ENCODE peak calls at places on chromosomes 11 and 22, in five cellular contexts. V is fibroblast of lung, J is neuronal stem cell, N is neural progenitor cell, Y is HepG2. O is an unnamed sample.

GRCh38 chr11:72848846-72849466 is 34.7 kb downstream of the ATG16L2 start:
- DNase-seq in J (no peak), N (peak; percentile 59), Y (peak; percentile 29), V (peak; percentile 63), O (peak; percentile 64)

GRCh38 chr11:16561150-16561549 is 177.3 kb upstream of the C11orf58 start:
- DNase-seq in J (no peak), N (no peak), V (no peak), Y (no peak), O (no peak)

GRCh38 chr22:35648066-35649025 is at the start of gene APOL6:
- DNase-seq in Y (peak; percentile 76), V (peak; percentile 92), J (no peak), N (peak; percentile 34), O (peak; percentile 56)

GRCh38 chr11:105132716-105133511 is 6.7 kb downstream of the CARD18 start:
- DNase-seq in Y (peak; percentile 6), N (no peak), V (peak; percentile 86), J (no peak), O (no peak)

GRCh38 chr11:64485077-64485476 is 105.9 kb upstream of the SLC22A12 start:
- DNase-seq in N (no peak), Y (no peak), J (no peak), V (no peak), O (no peak)

GRCh38 chr22:48531108-48531507 is 1296.6 kb downstream of the BRD1 start:
- DNase-seq in Y (no peak), J (no peak), N (no peak), V (no peak), O (no peak)

GRCh38 chr11:14420223-14420622 is 61.2 kb upstream of the RRAS2 start:
- DNase-seq in Y (no peak), J (no peak), V (no peak), N (no peak), O (no peak)

GRCh38 chr11:107040447-107041444 is 22.5 kb upstream of the GUCY1A2 start:
- DNase-seq in J (no peak), V (peak; percentile 84), N (no peak), Y (no peak), O (no peak)

GRCh38 chr11:100832851-100833250 is 145.8 kb downstream of the ARHGAP42 start:
- DNase-seq in V (peak; percentile 16), Y (no peak), J (no peak), N (no peak), O (no peak)

GRCh38 chr11:111443640-111444039 is 64.6 kb upstream of the POU2AF1 start:
- DNase-seq in V (no peak), N (no peak), Y (no peak), J (no peak), O (peak; percentile 83)

GRCh38 chr11:134758342-134758931 is 346.4 kb upstream of the B3GAT1 start:
- DNase-seq in Y (no peak), N (no peak), J (no peak), V (no peak), O (no peak)

GRCh38 chr11:77090373-77091111 is 12.1 kb upstream of the OMP start:
- DNase-seq in V (no peak), Y (no peak), N (no peak), J (no peak), O (no peak)

GRCh38 chr11:34855754-34856095 is 60.5 kb downstream of the APIP start:
- DNase-seq in Y (no peak), V (no peak), N (no peak), J (no peak), O (no peak)

GRCh38 chr11:67998150-67999045 is 5.5 kb downstream of the UNC93B1 start:
- DNase-seq in J (no peak), Y (no peak), N (no peak), V (no peak), O (no peak)

GRCh38 chr22:44933829-44934735 is 75.7 kb downstream of the PHF21B start:
- DNase-seq in J (no peak), V (no peak), Y (no peak), N (no peak), O (no peak)

GRCh38 chr22:46769191-46769675 is 6.8 kb downstream of the TBC1D22A start:
- DNase-seq in J (no peak), V (no peak), Y (no peak), N (no peak), O (peak; percentile 77)

GRCh38 chr11:57604289-57605010 is 7.0 kb downstream of the SERPING1 start:
- DNase-seq in N (no peak), Y (no peak), J (no peak), V (peak; percentile 18), O (no peak)

GRCh38 chr11:10514713-10515112 is 26.3 kb downstream of the RNF141 start:
- DNase-seq in V (no peak), J (no peak), Y (no peak), N (no peak), O (no peak)

GRCh38 chr11:13339196-13340153 is 61.9 kb downstream of the BMAL1 start:
- DNase-seq in V (peak; percentile 99), N (no peak), J (no peak), Y (no peak), O (no peak)
- H3K9ac ChIP-seq in V (no peak overlapping the region), N (no peak overlapping the region), J (no peak overlapping the region), Y (no peak overlapping the region), O (no peak overlapping the region)

GRCh38 chr11:75602916-75603315 is 40.9 kb downstream of the SERPINH1 start:
- DNase-seq in Y (no peak), J (no peak), N (no peak), V (no peak), O (no peak)
- H3K27ac ChIP-seq in Y (no peak overlapping the region), J (no peak overlapping the region), N (no peak overlapping the region), V (no peak overlapping the region), O (no peak overlapping the region)

DNA sequence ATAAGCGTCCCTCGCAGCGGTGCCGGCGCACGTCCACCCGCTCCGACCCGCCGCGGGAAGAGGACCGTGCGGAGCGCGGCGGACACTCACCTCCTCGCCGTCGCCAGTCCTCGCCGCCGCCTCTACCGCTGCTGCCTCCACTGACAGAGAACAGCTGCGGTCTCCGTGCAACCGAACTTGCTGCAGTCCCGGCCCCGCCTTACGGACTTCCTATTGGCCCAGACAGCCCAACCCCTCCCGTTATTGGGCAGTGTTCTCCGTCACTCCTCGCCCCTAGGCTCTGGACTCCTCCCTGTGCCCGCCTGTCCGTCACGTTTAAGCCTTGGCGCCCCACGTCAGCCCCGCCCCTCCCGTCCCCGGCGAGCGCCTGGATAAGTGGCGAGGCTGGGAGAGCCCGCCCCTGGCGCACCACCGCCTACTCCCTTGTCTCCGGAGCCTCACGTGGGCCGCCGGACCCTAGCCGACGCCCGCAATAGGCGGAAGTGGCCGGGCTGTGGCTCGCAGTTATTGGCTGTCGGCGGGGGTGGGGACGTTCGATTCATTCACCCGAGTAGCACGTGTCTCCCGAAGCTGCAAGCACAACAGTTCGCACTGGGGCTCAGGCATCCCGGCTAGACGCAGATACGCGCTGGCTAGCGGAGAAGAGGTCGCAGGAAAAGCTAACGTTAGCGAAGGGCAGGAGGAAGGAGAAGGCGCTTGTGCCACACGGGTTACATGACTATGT is at the start of gene PC:
- DNase-seq in J (peak; percentile 100), N (peak; percentile 100), V (peak; percentile 100), Y (peak; percentile 98), O (no peak)
- H3K9ac ChIP-seq in J (peak within 1 kb of the TSS; percentile 97), N (peak within 1 kb of the TSS; percentile 21), V (peak within 1 kb of the TSS; percentile 58), Y (peak within 1 kb of the TSS; percentile 55), O (no peak within 1 kb of the TSS)

GRCh38 chr11:85740464-85741400 is 54.7 kb upstream of the CCDC89 start:
- DNase-seq in N (peak; percentile 43), J (no peak), V (no peak), Y (no peak), O (no peak)

GRCh38 chr11:85746640-85747039 is 60.6 kb upstream of the CCDC89 start:
- DNase-seq in Y (no peak), J (no peak), N (no peak), V (no peak), O (no peak)

GRCh38 chr11:85742348-85742747 is 56.4 kb upstream of the CCDC89 start:
- DNase-seq in J (no peak), V (no peak), N (no peak), Y (no peak), O (no peak)

GRCh38 chr11:85745626-85746025 is 59.6 kb upstream of the CCDC89 start:
- DNase-seq in Y (no peak), V (no peak), J (no peak), N (no peak), O (no peak)

GRCh38 chr11:85742873-85743275 is 56.9 kb upstream of the CCDC89 start:
- DNase-seq in Y (no peak), N (no peak), J (no peak), V (no peak), O (no peak)
- H3K27ac ChIP-seq in Y (no peak overlapping the region), N (no peak overlapping the region), J (no peak overlapping the region), V (no peak overlapping the region), O (no peak overlapping the region)

GRCh38 chr11:87143663-87144062 is 105.9 kb downstream of the TMEM135 start:
- DNase-seq in N (no peak), V (no peak), J (no peak), Y (no peak), O (no peak)
- H3K9ac ChIP-seq in N (no peak overlapping the region), V (no peak overlapping the region), J (no peak overlapping the region), Y (no peak overlapping the region), O (no peak overlapping the region)

GRCh38 chr11:130523609-130524008 is 75.2 kb downstream of the ADAMTS15 start:
- DNase-seq in J (no peak), V (peak; percentile 87), N (no peak), Y (no peak), O (no peak)

GRCh38 chr11:130520231-130520630 is 71.8 kb downstream of the ADAMTS15 start:
- DNase-seq in Y (no peak), V (no peak), J (no peak), N (no peak), O (no peak)

GRCh38 chr11:130524132-130524790 is 75.8 kb downstream of the ADAMTS15 start:
- DNase-seq in N (no peak), V (no peak), Y (no peak), J (no peak), O (no peak)

GRCh38 chr11:130523166-130523565 is 74.7 kb downstream of the ADAMTS15 start:
- DNase-seq in N (no peak), Y (no peak), J (no peak), V (no peak), O (no peak)

GRCh38 chr11:130522284-130522961 is 74.0 kb downstream of the ADAMTS15 start:
- DNase-seq in V (peak; percentile 95), N (peak; percentile 79), J (peak; percentile 46), Y (peak; percentile 10), O (no peak)
- H3K27ac ChIP-seq in V (peak overlapping the region; percentile 84), N (no peak overlapping the region), J (no peak overlapping the region), Y (no peak overlapping the region), O (no peak overlapping the region)